ENCODE peak calls at places on chromosomes 4 and X, in nine cellular contexts. H is hepatocyte; A is activated CD8-positive, alpha-beta memory T cell treated with anti-CD3 and anti-CD28 coated beads for 1 hour; F is CD8-positive, alpha-beta memory T cell; D is putamen; N is choroid plexus epithelial cell; K is ecto neural progenitor cell; M is NCI-H1092; B is brain microvascular endothelial cell. Y is an unnamed sample.

GRCh38 chr4:38948551-38948950 is 80.9 kb downstream of the FAM114A1 start:
- DNase-seq in H (peak; percentile 35), A (no peak), F (no peak), D (peak; percentile 37), N (peak; percentile 96), K (no peak), M (no peak), B (peak; percentile 86), Y (no peak)

GRCh38 chr4:150240011-150240410 is 161.8 kb downstream of the DCLK2 start:
- DNase-seq in H (no peak), A (no peak), F (no peak), D (no peak), N (no peak), K (no peak), M (no peak), B (no peak), Y (no peak)

GRCh38 chrX:131764224-131764623 is 220.3 kb downstream of the OR13H1 start:
- DNase-seq in H (no peak), A (no peak), F (no peak), D (no peak), N (no peak), K (no peak), M (no peak), B (no peak), Y (peak; percentile 46)

GRCh38 chr4:6052679-6053078 is 34.4 kb upstream of the C4orf50 start:
- DNase-seq in H (no peak), A (no peak), F (no peak), D (no peak), N (no peak), K (no peak), M (no peak), B (no peak), Y (no peak)

GRCh38 chr4:156347412-156348075 is 393.9 kb upstream of the CTSO start:
- DNase-seq in H (peak; percentile 14), A (no peak), F (no peak), D (no peak), N (peak; percentile 35), K (no peak), M (no peak), B (peak; percentile 52), Y (no peak)

GRCh38 chr4:3725936-3726895 is 40.0 kb upstream of the ADRA2C start:
- DNase-seq in H (no peak), A (no peak), F (no peak), D (no peak), N (no peak), K (no peak), M (no peak), B (no peak), Y (no peak)

GRCh38 chr4:40458109-40458508 is 123.0 kb downstream of the CHRNA9 start:
- DNase-seq in H (no peak), A (no peak), F (no peak), D (no peak), N (no peak), K (no peak), M (no peak), B (no peak), Y (no peak)

GRCh38 chrX:45258741-45259402 is 58.2 kb upstream of the DIPK2B start:
- DNase-seq in H (no peak), A (no peak), F (no peak), D (no peak), N (no peak), K (no peak), M (no peak), B (no peak), Y (no peak)

GRCh38 chr4:185235480-185236154 is 26.2 kb downstream of the SNX25 start:
- DNase-seq in H (peak; percentile 80), A (no peak), F (no peak), D (no peak), N (peak; percentile 84), K (no peak), M (no peak), B (peak; percentile 51), Y (no peak)

GRCh38 chrX:11532291-11533075 is 133.2 kb downstream of the ARHGAP6 start:
- DNase-seq in H (peak; percentile 7), A (no peak), F (no peak), D (no peak), N (peak; percentile 26), K (no peak), M (no peak), B (no peak), Y (no peak)

GRCh38 chr4:89299153-89299789 is 8.3 kb downstream of the GPRIN3 start:
- DNase-seq in H (no peak), A (no peak), F (peak; percentile 46), D (peak; percentile 83), N (no peak), K (no peak), M (no peak), B (no peak), Y (peak; percentile 80)

GRCh38 chr4:130183096-130183495 is 1087.1 kb downstream of the C4orf33 start:
- DNase-seq in H (no peak), A (no peak), F (no peak), D (no peak), N (peak; percentile 1), K (no peak), M (no peak), B (no peak), Y (no peak)

GRCh38 chr4:37381040-37381668 is 136.6 kb downstream of the NWD2 start:
- DNase-seq in H (no peak), A (no peak), F (no peak), D (no peak), N (no peak), K (no peak), M (no peak), B (no peak), Y (no peak)

GRCh38 chr4:48706741-48707140 is 73.3 kb downstream of the FRYL start:
- DNase-seq in H (no peak), A (no peak), F (no peak), D (no peak), N (no peak), K (no peak), M (no peak), B (no peak), Y (no peak)

GRCh38 chr4:30461218-30461617 is 259.0 kb upstream of the PCDH7 start:
- DNase-seq in H (no peak), A (no peak), F (no peak), D (no peak), N (no peak), K (no peak), M (no peak), B (no peak), Y (peak; percentile 64)

GRCh38 chr4:74859163-74859562 is 64.8 kb upstream of the BTC start:
- DNase-seq in H (no peak), A (no peak), F (no peak), D (no peak), N (no peak), K (no peak), M (no peak), B (no peak), Y (no peak)

GRCh38 chr4:146495277-146495676 is 26.5 kb downstream of the SLC10A7 start:
- DNase-seq in H (no peak), A (no peak), F (no peak), D (no peak), N (peak; percentile 56), K (no peak), M (no peak), B (no peak), Y (no peak)

GRCh38 chrX:9241427-9241826 is 207.5 kb upstream of the FAM9B start:
- DNase-seq in H (no peak), A (no peak), F (no peak), D (no peak), N (no peak), K (no peak), M (no peak), B (no peak), Y (no peak)